ENCODE peak calls at places on chromosomes 11 and 22, in ten cellular contexts. T is activated T-cell treated with anti-CD3 and anti-CD28 coated beads for 1 hour; F is NK-92 treated with Interleukin-12 subunit alpha and Interleukin-12 subunit beta, amount 100 ng/mL, for 24 hours; N is stimulated activated CD8-positive, alpha-beta memory T cell treated with anti-CD3 and anti-CD28 coated beads, Interleukin-7, amount 100 ng/mL, for 1 hour; A is T-helper 17 cell; D is GM04503; X is activated CD4-positive, alpha-beta T cell treated with anti-CD3 and anti-CD28 coated beads, Interleukin-2, amount 10 ng/mL, durations not matched to agents 7 days and 5 days; K is mesenchymal stem cell; E is DMS79; V is AG09319. J is an unnamed sample.

GRCh38 chr11:111538407-111539114 is 2.0 kb upstream of the LAYN start:
- DNase-seq in F (no peak), V (no peak), D (no peak), T (no peak), K (peak), X (no peak), E (no peak), N (no peak), A (no peak), J (no peak)

GRCh38 chr22:29157759-29158535 is 47.7 kb upstream of the EMID1 start:
- DNase-seq in X (no peak), T (no peak), F (no peak), K (no peak), D (no peak), N (no peak), A (no peak), V (no peak), E (no peak), J (no peak)

GRCh38 chr22:19291580-19292261 is at the start of gene CLTCL1:
- DNase-seq in A (peak), E (no peak), V (peak), K (peak), N (peak), T (peak), F (no peak), X (peak), D (no peak), J (no peak)

GRCh38 chr11:31295308-31295707 is 74.2 kb downstream of the DCDC1 start:
- DNase-seq in N (no peak), F (no peak), T (no peak), D (no peak), X (no peak), A (no peak), E (no peak), K (no peak), V (no peak), J (no peak)

GRCh38 chr11:19374189-19374588 is 133.4 kb upstream of the E2F8 start:
- DNase-seq in K (peak), E (no peak), T (no peak), V (no peak), N (no peak), X (no peak), F (no peak), D (peak), A (no peak), J (no peak)

GRCh38 chr11:14082338-14082737 is 119.8 kb downstream of the SPON1 start:
- DNase-seq in F (no peak), D (no peak), A (no peak), N (no peak), E (no peak), K (no peak), T (no peak), V (no peak), X (no peak), J (no peak)

GRCh38 chr22:35305525-35306070 is 5.9 kb downstream of the TOM1 start:
- DNase-seq in V (no peak), D (no peak), T (no peak), K (peak), X (no peak), A (no peak), E (no peak), N (no peak), F (no peak), J (no peak)

GRCh38 chr11:68798221-68798813 is 43.4 kb downstream of the CPT1A start:
- DNase-seq in V (no peak), F (no peak), D (no peak), E (no peak), X (peak), K (peak), T (peak), N (peak), A (no peak), J (no peak)

GRCh38 chr22:23036684-23037428 is 33.5 kb upstream of the GNAZ start:
- DNase-seq in N (no peak), D (peak), E (no peak), V (peak), X (no peak), K (no peak), A (no peak), F (no peak), T (no peak), J (no peak)

GRCh38 chr11:95341246-95341645 is 110.2 kb upstream of the SESN3 start:
- DNase-seq in V (no peak), D (no peak), X (no peak), T (no peak), F (no peak), E (no peak), A (no peak), N (no peak), K (no peak), J (no peak)

GRCh38 chr11:45468265-45468856 is 182.2 kb upstream of the SYT13 start:
- DNase-seq in E (no peak), F (no peak), A (no peak), X (no peak), N (no peak), K (peak), T (no peak), D (no peak), V (no peak), J (no peak)

GRCh38 chr11:29485641-29486040 is 531.2 kb downstream of the KCNA4 start:
- DNase-seq in X (no peak), K (no peak), V (no peak), F (no peak), N (no peak), A (no peak), D (no peak), T (no peak), E (no peak), J (no peak)